ENCODE peak calls at places on chromosomes 7 and 10, in ten cellular contexts. One of them, this sample, is unnamed.

GRCh38 chr7:30837581-30837980 is 66.4 kb downstream of the MINDY4 start:
- DNase-seq in lower leg skin: peak; percentile 31
- DNase-seq in HepG2: no peak
- DNase-seq in fibroblast of pulmonary artery: no peak
- DNase-seq in astrocyte: no peak
- DNase-seq in A673: no peak
- DNase-seq in Peyer's patch: no peak
- DNase-seq in ovary: no peak
- DNase-seq in left ventricle myocardium inferior: no peak
- DNase-seq in ascending aorta: peak; percentile 48
- DNase-seq in this sample: no peak

GRCh38 chr7:112383671-112384417 is 66.4 kb upstream of the IFRD1 start:
- DNase-seq in lower leg skin: no peak
- DNase-seq in HepG2: no peak
- DNase-seq in fibroblast of pulmonary artery: peak; percentile 34
- DNase-seq in astrocyte: no peak
- DNase-seq in A673: peak; percentile 64
- DNase-seq in Peyer's patch: no peak
- DNase-seq in ovary: no peak
- DNase-seq in left ventricle myocardium inferior: no peak
- DNase-seq in ascending aorta: no peak
- DNase-seq in this sample: no peak

GRCh38 chr10:29174389-29174788 is 114.5 kb upstream of the LYZL1 start:
- DNase-seq in lower leg skin: no peak
- DNase-seq in HepG2: no peak
- DNase-seq in fibroblast of pulmonary artery: no peak
- DNase-seq in astrocyte: no peak
- DNase-seq in A673: no peak
- DNase-seq in Peyer's patch: no peak
- DNase-seq in ovary: no peak
- DNase-seq in left ventricle myocardium inferior: no peak
- DNase-seq in ascending aorta: no peak
- DNase-seq in this sample: no peak

GRCh38 chr10:61136151-61136550 is 192.2 kb upstream of the RHOBTB1 start:
- DNase-seq in lower leg skin: no peak
- DNase-seq in HepG2: peak; percentile 73
- DNase-seq in fibroblast of pulmonary artery: peak; percentile 27
- DNase-seq in astrocyte: peak; percentile 27
- DNase-seq in A673: peak; percentile 17
- DNase-seq in Peyer's patch: no peak
- DNase-seq in ovary: no peak
- DNase-seq in left ventricle myocardium inferior: no peak
- DNase-seq in ascending aorta: no peak
- DNase-seq in this sample: peak; percentile 10

GRCh38 chr7:81482600-81483186 is 287.2 kb downstream of the HGF start:
- DNase-seq in lower leg skin: no peak
- DNase-seq in HepG2: peak; percentile 4
- DNase-seq in fibroblast of pulmonary artery: peak; percentile 75
- DNase-seq in astrocyte: peak; percentile 17
- DNase-seq in A673: peak; percentile 46
- DNase-seq in Peyer's patch: no peak
- DNase-seq in ovary: no peak
- DNase-seq in left ventricle myocardium inferior: no peak
- DNase-seq in ascending aorta: no peak
- DNase-seq in this sample: no peak

GRCh38 chr7:111059826-111060225 is 31.1 kb upstream of the LRRN3 start:
- DNase-seq in lower leg skin: no peak
- DNase-seq in HepG2: no peak
- DNase-seq in fibroblast of pulmonary artery: no peak
- DNase-seq in astrocyte: no peak
- DNase-seq in A673: no peak
- DNase-seq in Peyer's patch: no peak
- DNase-seq in ovary: no peak
- DNase-seq in left ventricle myocardium inferior: no peak
- DNase-seq in ascending aorta: no peak
- DNase-seq in this sample: no peak

GRCh38 chr7:87564290-87564963 is 36.3 kb downstream of the ABCB1 start:
- DNase-seq in lower leg skin: no peak
- DNase-seq in HepG2: peak; percentile 20
- DNase-seq in fibroblast of pulmonary artery: no peak
- DNase-seq in astrocyte: no peak
- DNase-seq in A673: peak; percentile 26
- DNase-seq in Peyer's patch: peak; percentile 26
- DNase-seq in ovary: no peak
- DNase-seq in left ventricle myocardium inferior: no peak
- DNase-seq in ascending aorta: no peak
- DNase-seq in this sample: no peak

GRCh38 chr7:1957471-1958225 is 275.1 kb downstream of the MAD1L1 start:
- DNase-seq in lower leg skin: no peak
- DNase-seq in HepG2: no peak
- DNase-seq in fibroblast of pulmonary artery: no peak
- DNase-seq in astrocyte: no peak
- DNase-seq in A673: no peak
- DNase-seq in Peyer's patch: no peak
- DNase-seq in ovary: no peak
- DNase-seq in left ventricle myocardium inferior: no peak
- DNase-seq in ascending aorta: no peak
- DNase-seq in this sample: no peak

GRCh38 chr10:127576751-127577161 is 27.6 kb downstream of the NPS start:
- DNase-seq in lower leg skin: no peak
- DNase-seq in HepG2: no peak
- DNase-seq in fibroblast of pulmonary artery: no peak
- DNase-seq in astrocyte: no peak
- DNase-seq in A673: peak; percentile 37
- DNase-seq in Peyer's patch: no peak
- DNase-seq in ovary: no peak
- DNase-seq in left ventricle myocardium inferior: no peak
- DNase-seq in ascending aorta: no peak
- DNase-seq in this sample: no peak

GRCh38 chr7:94336009-94336408 is 58.7 kb upstream of the COL1A2 start:
- DNase-seq in lower leg skin: no peak
- DNase-seq in HepG2: no peak
- DNase-seq in fibroblast of pulmonary artery: no peak
- DNase-seq in astrocyte: no peak
- DNase-seq in A673: no peak
- DNase-seq in Peyer's patch: no peak
- DNase-seq in ovary: no peak
- DNase-seq in left ventricle myocardium inferior: no peak
- DNase-seq in ascending aorta: no peak
- DNase-seq in this sample: no peak

GRCh38 chr7:157409149-157409752 is 72.4 kb downstream of the DNAJB6 start:
- DNase-seq in lower leg skin: no peak
- DNase-seq in HepG2: no peak
- DNase-seq in fibroblast of pulmonary artery: peak; percentile 60
- DNase-seq in astrocyte: peak; percentile 55
- DNase-seq in A673: peak; percentile 49
- DNase-seq in Peyer's patch: no peak
- DNase-seq in ovary: no peak
- DNase-seq in left ventricle myocardium inferior: peak; percentile 5
- DNase-seq in ascending aorta: no peak
- DNase-seq in this sample: no peak

GRCh38 chr10:35780970-35781642 is 139.0 kb upstream of the FZD8 start:
- DNase-seq in lower leg skin: no peak
- DNase-seq in HepG2: no peak
- DNase-seq in fibroblast of pulmonary artery: peak; percentile 28
- DNase-seq in astrocyte: no peak
- DNase-seq in A673: peak; percentile 28
- DNase-seq in Peyer's patch: no peak
- DNase-seq in ovary: no peak
- DNase-seq in left ventricle myocardium inferior: no peak
- DNase-seq in ascending aorta: no peak
- DNase-seq in this sample: peak; percentile 10

GRCh38 chr10:35783305-35783838 is 141.3 kb upstream of the FZD8 start:
- DNase-seq in lower leg skin: no peak
- DNase-seq in HepG2: no peak
- DNase-seq in fibroblast of pulmonary artery: peak; percentile 6
- DNase-seq in astrocyte: peak; percentile 43
- DNase-seq in A673: peak; percentile 12
- DNase-seq in Peyer's patch: no peak
- DNase-seq in ovary: no peak
- DNase-seq in left ventricle myocardium inferior: no peak
- DNase-seq in ascending aorta: no peak
- DNase-seq in this sample: peak; percentile 85

GRCh38 chr10:35784751-35785150 is 142.7 kb upstream of the FZD8 start:
- DNase-seq in lower leg skin: no peak
- DNase-seq in HepG2: no peak
- DNase-seq in fibroblast of pulmonary artery: no peak
- DNase-seq in astrocyte: no peak
- DNase-seq in A673: peak; percentile 26
- DNase-seq in Peyer's patch: no peak
- DNase-seq in ovary: no peak
- DNase-seq in left ventricle myocardium inferior: no peak
- DNase-seq in ascending aorta: no peak
- DNase-seq in this sample: no peak

GRCh38 chr10:35778344-35778743 is 136.2 kb upstream of the FZD8 start:
- DNase-seq in lower leg skin: no peak
- DNase-seq in HepG2: no peak
- DNase-seq in fibroblast of pulmonary artery: no peak
- DNase-seq in astrocyte: no peak
- DNase-seq in A673: no peak
- DNase-seq in Peyer's patch: no peak
- DNase-seq in ovary: no peak
- DNase-seq in left ventricle myocardium inferior: no peak
- DNase-seq in ascending aorta: no peak
- DNase-seq in this sample: no peak

GRCh38 chr10:35781643-35782035 is 139.5 kb upstream of the FZD8 start:
- DNase-seq in lower leg skin: no peak
- DNase-seq in HepG2: peak; percentile 30
- DNase-seq in fibroblast of pulmonary artery: peak; percentile 8
- DNase-seq in astrocyte: no peak
- DNase-seq in A673: peak; percentile 55
- DNase-seq in Peyer's patch: no peak
- DNase-seq in ovary: no peak
- DNase-seq in left ventricle myocardium inferior: no peak
- DNase-seq in ascending aorta: no peak
- DNase-seq in this sample: no peak
- TF ChIP-seq CTCF in lower leg skin: no peak
- TF ChIP-seq CTCF in HepG2: peak; percentile 51
- TF ChIP-seq CTCF in fibroblast of pulmonary artery: peak; percentile 11
- TF ChIP-seq CTCF in astrocyte: peak; percentile 6
- TF ChIP-seq CTCF in A673: peak; percentile 60
- TF ChIP-seq CTCF in Peyer's patch: no peak
- TF ChIP-seq CTCF in ovary: no peak
- TF ChIP-seq CTCF in left ventricle myocardium inferior: peak; percentile 30
- TF ChIP-seq CTCF in ascending aorta: no peak
- TF ChIP-seq CTCF in this sample: peak; percentile 33

DNA sequence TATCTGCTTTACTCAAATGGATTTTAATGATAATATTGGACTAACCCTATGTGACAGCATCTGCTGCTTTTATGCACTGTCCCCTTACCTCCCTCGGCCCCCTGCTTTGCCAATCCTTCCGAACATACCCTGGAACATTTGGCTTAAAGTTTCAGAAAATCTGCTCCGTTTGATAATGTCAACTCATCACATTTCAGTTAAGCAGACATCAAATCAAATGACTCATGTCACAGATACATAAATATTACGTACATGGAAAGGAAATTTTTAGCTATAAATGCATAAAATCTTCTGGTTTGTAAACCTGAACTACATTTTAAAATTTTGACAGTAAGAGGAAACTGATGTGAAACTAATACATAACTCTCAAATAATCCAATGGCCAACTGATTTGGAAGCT is 98.2 kb downstream of the CNTNAP2 start:
- DNase-seq in lower leg skin: no peak
- DNase-seq in HepG2: no peak
- DNase-seq in fibroblast of pulmonary artery: no peak
- DNase-seq in astrocyte: no peak
- DNase-seq in A673: no peak
- DNase-seq in Peyer's patch: no peak
- DNase-seq in ovary: no peak
- DNase-seq in left ventricle myocardium inferior: no peak
- DNase-seq in ascending aorta: no peak
- DNase-seq in this sample: no peak
- TF ChIP-seq CTCF in lower leg skin: no peak
- TF ChIP-seq CTCF in HepG2: no peak
- TF ChIP-seq CTCF in fibroblast of pulmonary artery: no peak
- TF ChIP-seq CTCF in astrocyte: no peak
- TF ChIP-seq CTCF in A673: no peak
- TF ChIP-seq CTCF in Peyer's patch: no peak
- TF ChIP-seq CTCF in ovary: no peak
- TF ChIP-seq CTCF in left ventricle myocardium inferior: no peak
- TF ChIP-seq CTCF in ascending aorta: no peak
- TF ChIP-seq CTCF in this sample: no peak

GRCh38 chr7:141752634-141753033 is 11.3 kb upstream of the TAS2R3 start:
- DNase-seq in lower leg skin: no peak
- DNase-seq in HepG2: no peak
- DNase-seq in fibroblast of pulmonary artery: peak; percentile 3
- DNase-seq in astrocyte: no peak
- DNase-seq in A673: peak; percentile 39
- DNase-seq in Peyer's patch: no peak
- DNase-seq in ovary: no peak
- DNase-seq in left ventricle myocardium inferior: no peak
- DNase-seq in ascending aorta: no peak
- DNase-seq in this sample: no peak

DNA sequence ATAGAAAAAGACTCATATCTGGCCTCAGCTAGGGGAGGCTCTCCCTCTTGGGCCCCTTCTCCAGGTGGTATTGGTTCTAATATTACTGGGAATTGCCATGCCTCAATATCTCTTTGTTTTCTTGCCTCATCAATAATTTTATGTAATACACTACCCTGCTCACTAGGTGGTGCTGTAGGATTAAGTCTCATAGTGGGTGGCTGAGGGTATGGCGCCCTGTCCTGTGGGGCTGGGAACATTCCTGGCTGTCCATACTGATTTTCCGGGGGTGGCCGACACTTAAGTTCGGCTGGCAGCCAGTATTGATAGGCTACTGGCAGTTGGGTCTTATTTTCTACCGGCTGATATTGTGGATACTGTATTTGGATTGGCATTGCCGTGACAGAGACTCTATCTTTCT is 9.0 kb upstream of the TAS2R3 start:
- DNase-seq in lower leg skin: no peak
- DNase-seq in HepG2: peak; percentile 46
- DNase-seq in fibroblast of pulmonary artery: peak; percentile 30
- DNase-seq in astrocyte: no peak
- DNase-seq in A673: peak; percentile 64
- DNase-seq in Peyer's patch: no peak
- DNase-seq in ovary: no peak
- DNase-seq in left ventricle myocardium inferior: no peak
- DNase-seq in ascending aorta: no peak
- DNase-seq in this sample: peak; percentile 13
- TF ChIP-seq CTCF in lower leg skin: no peak
- TF ChIP-seq CTCF in HepG2: peak; percentile 63
- TF ChIP-seq CTCF in fibroblast of pulmonary artery: peak; percentile 44
- TF ChIP-seq CTCF in astrocyte: peak; percentile 25
- TF ChIP-seq CTCF in A673: peak; percentile 64
- TF ChIP-seq CTCF in Peyer's patch: no peak
- TF ChIP-seq CTCF in ovary: no peak
- TF ChIP-seq CTCF in left ventricle myocardium inferior: peak; percentile 42
- TF ChIP-seq CTCF in ascending aorta: no peak
- TF ChIP-seq CTCF in this sample: peak; percentile 68

DNA sequence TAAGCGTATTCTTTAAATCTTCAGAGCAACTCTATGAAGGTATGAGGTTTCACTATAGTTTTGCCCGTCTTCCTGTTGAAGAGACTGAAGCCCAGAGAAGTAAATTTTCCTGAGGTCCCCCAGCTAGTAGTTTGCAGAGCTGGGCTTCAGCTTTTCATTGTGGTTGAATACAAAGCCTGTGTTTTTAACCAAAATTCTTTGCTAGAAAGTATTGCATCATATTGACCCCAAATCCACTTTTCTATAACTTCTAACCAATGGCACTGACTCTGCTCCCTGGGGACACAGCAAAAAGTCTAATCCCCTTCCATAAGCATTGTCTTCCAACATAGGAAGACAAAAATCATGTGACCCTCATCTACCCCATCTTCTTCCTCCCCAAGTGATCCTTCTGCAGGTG is 93.0 kb downstream of the KCNMA1 start:
- DNase-seq in lower leg skin: no peak
- DNase-seq in HepG2: no peak
- DNase-seq in fibroblast of pulmonary artery: no peak
- DNase-seq in astrocyte: no peak
- DNase-seq in A673: peak; percentile 9
- DNase-seq in Peyer's patch: no peak
- DNase-seq in ovary: no peak
- DNase-seq in left ventricle myocardium inferior: no peak
- DNase-seq in ascending aorta: no peak
- DNase-seq in this sample: no peak
- TF ChIP-seq CTCF in lower leg skin: no peak
- TF ChIP-seq CTCF in HepG2: no peak
- TF ChIP-seq CTCF in fibroblast of pulmonary artery: no peak
- TF ChIP-seq CTCF in astrocyte: no peak
- TF ChIP-seq CTCF in A673: no peak
- TF ChIP-seq CTCF in Peyer's patch: no peak
- TF ChIP-seq CTCF in ovary: no peak
- TF ChIP-seq CTCF in left ventricle myocardium inferior: no peak
- TF ChIP-seq CTCF in ascending aorta: no peak
- TF ChIP-seq CTCF in this sample: no peak

This sample was measured in foreskin keratinocyte.